ENCODE peak calls at places on chromosome 12, in nine cellular contexts. F, J, X, B, R, U, K, Z and H are unnamed samples.

GRCh38 chr12:91902860-91903683 is 242.6 kb downstream of the BTG1 start:
- DNase-seq in F (no peak), J (no peak), X (no peak), B (no peak), R (peak), U (no peak), K (no peak), Z (peak), H (no peak)

GRCh38 chr12:12486661-12487240 is 75.9 kb downstream of the DUSP16 start:
- DNase-seq in F (no peak), J (no peak), X (no peak), B (no peak), R (no peak), U (no peak), K (no peak), Z (no peak), H (peak)

GRCh38 chr12:130838284-130838950 is 633 bp downstream of the STX2 start:
- DNase-seq in F (peak), J (no peak), X (peak), B (peak), R (peak), U (no peak), K (peak), Z (no peak), H (no peak)

GRCh38 chr12:19894049-19894448 is 454.8 kb downstream of the AEBP2 start:
- DNase-seq in F (no peak), J (no peak), X (no peak), B (no peak), R (no peak), U (no peak), K (no peak), Z (peak), H (no peak)

GRCh38 chr12:31999692-32000091 is 40.5 kb downstream of the RESF1 start:
- DNase-seq in F (no peak), J (no peak), X (no peak), B (no peak), R (no peak), U (no peak), K (no peak), Z (no peak), H (no peak)

GRCh38 chr12:4118017-4118510 is 155.5 kb upstream of the CCND2 start:
- DNase-seq in F (peak), J (no peak), X (peak), B (no peak), R (peak), U (peak), K (no peak), Z (peak), H (no peak)

GRCh38 chr12:91173139-91173538 is 9.5 kb downstream of the DCN start:
- DNase-seq in F (no peak), J (no peak), X (no peak), B (no peak), R (no peak), U (no peak), K (no peak), Z (no peak), H (no peak)

GRCh38 chr12:130948136-130948535 is 5.6 kb upstream of the ADGRD1 start:
- DNase-seq in F (no peak), J (no peak), X (no peak), B (no peak), R (no peak), U (no peak), K (no peak), Z (peak), H (no peak)

GRCh38 chr12:116389990-116390655 is 112.6 kb upstream of the MED13L start:
- DNase-seq in F (no peak), J (no peak), X (no peak), B (no peak), R (peak), U (no peak), K (peak), Z (peak), H (peak)

GRCh38 chr12:29396774-29397173 is 15.8 kb upstream of the ERGIC2 start:
- DNase-seq in F (no peak), J (no peak), X (no peak), B (no peak), R (peak), U (no peak), K (no peak), Z (peak), H (no peak)

GRCh38 chr12:72274926-72275325 is 2.8 kb downstream of the TRHDE start:
- DNase-seq in F (no peak), J (no peak), X (no peak), B (no peak), R (no peak), U (no peak), K (peak), Z (no peak), H (no peak)

GRCh38 chr12:29722164-29722563 is 61.6 kb downstream of the TMTC1 start:
- DNase-seq in F (no peak), J (no peak), X (no peak), B (no peak), R (no peak), U (no peak), K (no peak), Z (no peak), H (no peak)

GRCh38 chr12:15613981-15614380 is 175.2 kb downstream of the EPS8 start:
- DNase-seq in F (no peak), J (no peak), X (no peak), B (no peak), R (no peak), U (no peak), K (no peak), Z (no peak), H (no peak)

GRCh38 chr12:17304503-17305347 is 698.8 kb upstream of the LMO3 start:
- DNase-seq in F (no peak), J (no peak), X (no peak), B (no peak), R (no peak), U (no peak), K (no peak), Z (peak), H (peak)

GRCh38 chr12:58633479-58633878 is 286.8 kb downstream of the LRIG3 start:
- DNase-seq in F (no peak), J (no peak), X (no peak), B (no peak), R (peak), U (no peak), K (no peak), Z (no peak), H (no peak)

GRCh38 chr12:100668939-100669536 is 95.6 kb downstream of the GAS2L3 start:
- DNase-seq in F (peak), J (no peak), X (peak), B (peak), R (peak), U (peak), K (peak), Z (peak), H (peak)

GRCh38 chr12:89960011-89960507 is 251.4 kb upstream of the ATP2B1 start:
- DNase-seq in F (no peak), J (no peak), X (no peak), B (no peak), R (peak), U (no peak), K (no peak), Z (peak), H (no peak)

GRCh38 chr12:86712425-86712843 is 456.2 kb upstream of the MGAT4C start:
- DNase-seq in F (no peak), J (no peak), X (no peak), B (no peak), R (peak), U (no peak), K (no peak), Z (peak), H (peak)

GRCh38 chr12:100267603-100268281 is 765 bp downstream of the SCYL2 start:
- DNase-seq in F (no peak), J (no peak), X (no peak), B (no peak), R (no peak), U (no peak), K (no peak), Z (peak), H (no peak)

GRCh38 chr12:78671295-78671694 is 193.3 kb upstream of the SYT1 start:
- DNase-seq in F (no peak), J (no peak), X (no peak), B (no peak), R (peak), U (no peak), K (no peak), Z (peak), H (peak)

GRCh38 chr12:132783917-132784531 is 22.4 kb upstream of the ANKLE2 start:
- DNase-seq in F (no peak), J (no peak), X (no peak), B (no peak), R (no peak), U (peak), K (no peak), Z (no peak), H (no peak)

GRCh38 chr12:85641796-85642195 is 194.4 kb downstream of the RASSF9 start:
- DNase-seq in F (no peak), J (no peak), X (no peak), B (no peak), R (no peak), U (no peak), K (no peak), Z (peak), H (no peak)

GRCh38 chr12:53220857-53221202 is 11.2 kb downstream of the RARG start:
- DNase-seq in F (peak), J (peak), X (peak), B (peak), R (peak), U (peak), K (peak), Z (peak), H (peak)

GRCh38 chr12:53223391-53224267 is 8.4 kb downstream of the RARG start:
- DNase-seq in F (no peak), J (peak), X (no peak), B (no peak), R (peak), U (peak), K (no peak), Z (peak), H (no peak)

GRCh38 chr12:53223006-53223305 is 9.1 kb downstream of the RARG start:
- DNase-seq in F (no peak), J (peak), X (no peak), B (no peak), R (no peak), U (no peak), K (no peak), Z (no peak), H (no peak)

GRCh38 chr12:53221203-53222076 is 10.6 kb downstream of the RARG start:
- DNase-seq in F (peak), J (peak), X (peak), B (peak), R (peak), U (peak), K (peak), Z (no peak), H (no peak)

DNA sequence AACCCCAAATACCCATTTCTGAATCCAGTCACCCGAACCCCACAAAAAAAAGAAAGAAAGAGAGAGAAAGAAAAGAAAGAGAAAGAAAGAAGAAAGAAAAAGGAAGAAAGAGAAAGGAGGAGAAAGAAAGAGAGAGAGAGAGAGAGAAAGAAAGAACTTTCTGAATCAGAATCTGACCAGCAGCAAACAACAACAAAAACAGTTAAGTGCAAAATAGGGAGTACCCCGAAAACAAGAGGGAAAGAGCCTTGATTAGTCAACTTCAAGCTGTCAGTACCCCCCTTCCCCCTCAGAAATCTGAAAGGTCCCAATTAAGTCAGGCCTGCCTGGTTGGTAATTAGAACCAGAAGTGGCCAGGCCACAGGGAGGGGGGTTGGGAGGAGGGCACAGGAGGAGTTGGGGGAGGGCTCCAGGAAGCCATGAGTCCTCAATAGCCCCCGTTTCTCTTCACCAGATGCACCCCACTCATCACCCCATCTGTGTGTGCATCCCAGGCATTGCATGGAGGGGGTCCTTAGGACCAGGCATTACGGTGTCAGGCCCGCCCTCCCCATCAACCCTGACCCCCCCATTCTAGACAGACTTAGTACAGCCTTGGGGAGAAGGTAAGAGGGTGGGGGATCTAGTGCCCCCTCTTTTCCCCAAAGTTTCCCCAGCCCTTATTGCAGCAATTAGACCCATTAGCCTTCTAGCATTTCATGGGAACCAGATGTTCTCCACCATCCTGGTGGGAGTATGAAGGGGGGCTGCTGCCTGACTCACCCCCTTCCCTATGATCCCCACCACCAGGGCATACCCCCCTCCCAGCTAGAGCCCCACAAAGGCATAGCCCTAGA is 9.6 kb downstream of the RARG start:
- DNase-seq in F (no peak), J (peak), X (no peak), B (no peak), R (no peak), U (no peak), K (no peak), Z (no peak), H (no peak)
- H3K4me3 ChIP-seq in F (no peak), J (peak), X (peak), B (peak), R (peak), U (peak), K (peak), Z (peak), H (peak)

DNA sequence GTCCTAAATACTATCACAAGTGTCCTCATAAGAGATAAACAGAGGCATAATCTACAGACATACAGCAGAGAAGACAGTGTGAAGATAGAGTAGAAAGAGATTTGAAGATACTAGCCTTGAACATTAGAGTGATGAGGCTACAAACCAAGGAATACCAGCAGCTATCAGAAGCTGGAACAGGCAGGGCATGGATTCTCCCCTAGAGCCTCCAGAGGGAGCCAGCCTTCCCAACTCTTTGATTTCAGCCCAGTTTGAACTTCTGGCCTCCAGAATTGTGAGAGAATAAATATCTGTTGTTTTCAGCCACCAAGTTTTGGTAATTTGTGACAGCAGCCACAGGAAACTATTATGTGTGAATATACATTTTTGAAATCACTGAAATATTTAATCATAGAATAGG is 47.2 kb downstream of the CCDC91 start:
- DNase-seq in F (no peak), J (no peak), X (no peak), B (no peak), R (no peak), U (no peak), K (no peak), Z (no peak), H (no peak)
- TF ChIP-seq CTCF in F (no peak), J (no peak), X (no peak), B (peak), R (peak), U (no peak), K (no peak), Z (peak), H (peak)

DNA sequence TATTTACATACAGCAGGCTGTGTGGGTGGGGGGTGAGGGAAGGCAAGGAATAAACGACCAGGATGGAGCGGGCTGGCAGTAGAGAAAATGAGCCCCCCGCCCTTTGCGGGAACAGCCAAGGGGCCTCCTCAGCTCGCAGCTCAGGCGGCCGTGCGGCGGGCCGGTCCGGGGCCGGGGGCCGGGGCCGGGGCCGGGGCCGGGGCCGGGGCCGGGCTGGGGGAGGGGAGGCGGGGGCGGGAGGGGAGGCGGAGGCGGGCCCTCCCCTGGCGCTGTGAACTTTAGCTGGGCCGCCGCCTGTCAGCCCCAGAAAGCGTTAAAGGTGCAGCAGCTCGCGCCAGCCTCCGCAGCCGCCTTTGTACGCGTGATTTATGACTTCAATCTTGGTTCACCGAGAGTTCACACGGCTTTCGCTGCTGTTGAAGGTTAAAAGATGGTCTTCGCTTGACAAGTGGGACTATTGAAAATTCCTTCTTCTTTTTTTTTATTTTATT is 28.8 kb downstream of the HOXC4 start:
- DNase-seq in F (no peak), J (no peak), X (peak), B (peak), R (no peak), U (no peak), K (peak), Z (no peak), H (peak)
- H3K4me3 ChIP-seq in F (no peak), J (peak), X (peak), B (peak), R (no peak), U (peak), K (peak), Z (no peak), H (no peak)

GRCh38 chr12:123859035-123859434 is 96.9 kb downstream of the DNAH10 start:
- DNase-seq in F (peak), J (no peak), X (no peak), B (no peak), R (no peak), U (no peak), K (no peak), Z (no peak), H (no peak)
- TF ChIP-seq CTCF in F (no peak), J (no peak), X (no peak), B (no peak), R (no peak), U (no peak), K (no peak), Z (no peak), H (no peak)

DNA sequence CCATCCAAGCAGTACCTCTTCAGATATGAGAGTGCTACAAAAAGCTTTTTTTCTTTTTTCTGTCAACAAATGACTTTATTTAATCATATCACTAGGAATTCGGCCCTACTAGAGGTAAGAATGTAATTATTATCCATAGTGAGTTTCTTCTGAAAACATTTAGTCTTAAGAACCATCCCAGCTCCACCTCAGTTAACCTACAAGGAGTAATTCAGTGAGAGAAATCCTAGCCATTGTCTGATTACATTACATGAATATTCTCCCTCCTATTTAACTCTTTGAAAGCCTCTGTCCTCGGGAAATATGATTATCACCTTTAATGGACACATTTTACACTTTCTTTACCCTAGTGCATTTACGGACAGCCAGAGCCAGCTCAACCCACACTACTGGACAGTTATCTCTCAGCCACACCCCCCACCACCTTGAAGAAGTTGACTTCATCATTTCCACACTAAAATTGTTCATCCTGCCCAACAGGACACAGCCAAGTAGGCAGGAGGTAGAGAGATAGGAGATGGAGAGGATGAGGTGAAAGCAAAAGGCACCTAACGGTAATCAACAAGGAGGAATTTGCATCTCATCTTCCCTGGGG is 1.3 kb downstream of the PPFIA2 start:
- DNase-seq in F (no peak), J (no peak), X (no peak), B (no peak), R (no peak), U (no peak), K (no peak), Z (no peak), H (no peak)
- H3K4me3 ChIP-seq in F (no peak), J (peak), X (peak), B (no peak), R (peak), U (peak), K (peak), Z (no peak), H (peak)

DNA sequence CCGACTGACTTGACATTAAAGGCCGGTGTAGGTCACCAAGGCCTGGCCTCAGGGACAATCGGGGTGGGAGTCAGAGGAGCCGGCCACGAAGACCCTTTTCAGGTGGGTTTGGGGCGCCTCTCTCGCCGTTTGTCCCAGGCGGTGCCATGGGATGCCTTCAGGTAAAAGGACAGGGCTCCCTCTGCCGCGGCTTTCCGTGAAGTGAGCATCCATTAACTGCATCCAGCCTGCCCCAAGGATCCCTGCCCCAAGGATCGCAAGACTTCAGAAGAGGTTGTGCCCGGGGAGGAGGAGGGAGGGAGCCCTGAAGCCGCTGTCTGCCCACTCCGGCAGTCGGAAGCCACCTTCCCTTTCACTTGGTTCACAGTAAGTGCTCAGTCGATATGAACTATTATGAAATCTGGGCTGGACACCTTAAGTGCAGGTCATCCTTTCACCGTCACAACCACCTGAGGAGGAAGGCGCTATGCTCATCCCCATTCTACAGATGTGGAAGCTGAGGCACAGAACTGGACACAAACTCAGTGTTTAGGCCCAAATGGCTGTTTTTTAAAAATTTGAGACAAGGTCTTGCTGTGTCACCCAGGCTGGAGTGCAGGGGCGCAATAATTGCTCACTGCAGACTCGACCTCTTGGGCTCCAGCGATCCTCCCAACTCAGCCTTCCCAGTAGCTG is 964 bp downstream of the SDS start:
- DNase-seq in F (no peak), J (no peak), X (no peak), B (no peak), R (no peak), U (no peak), K (no peak), Z (no peak), H (no peak)
- TF ChIP-seq CTCF in F (no peak), J (no peak), X (no peak), B (no peak), R (no peak), U (no peak), K (no peak), Z (no peak), H (no peak)

GRCh38 chr12:106139422-106140141 is 828 bp upstream of the NUAK1 start:
- DNase-seq in F (peak), J (peak), X (peak), B (no peak), R (peak), U (peak), K (peak), Z (no peak), H (peak)
- H3K4me3 ChIP-seq in F (peak), J (peak), X (peak), B (peak), R (peak), U (peak), K (peak), Z (peak), H (peak)